ENCODE peak calls at places on chromosomes 1 and 21, in six cellular contexts. G is mucosa of descending colon; S is thoracic aorta; Y is CD8-positive, alpha-beta T cell; J is IMR-90; B is cardiac muscle cell. O is an unnamed sample.

GRCh38 chr1:180112979-180113650 is 41.6 kb upstream of the QSOX1 start:
- DNase-seq in G (peak; percentile 16), B (peak; percentile 77), Y (no peak), J (peak; percentile 72), S (no peak), O (no peak)

GRCh38 chr1:34165422-34165921 is 442 bp upstream of the CSMD2 start:
- DNase-seq in S (no peak), G (no peak), B (peak; percentile 1), J (no peak), Y (no peak), O (no peak)

GRCh38 chr1:111813440-111814304 is 58.0 kb downstream of the DDX20 start:
- DNase-seq in Y (no peak), J (no peak), S (no peak), G (no peak), B (peak; percentile 13), O (no peak)

GRCh38 chr1:155241069-155241679 is 14.1 kb downstream of the ENTREP3 start:
- DNase-seq in G (peak; percentile 90), Y (peak; percentile 64), J (peak; percentile 83), S (no peak), B (peak; percentile 84), O (peak; percentile 41)

GRCh38 chr1:35568975-35569395 is 4.1 kb upstream of the TFAP2E start:
- DNase-seq in S (no peak), J (peak; percentile 60), B (peak; percentile 81), G (peak; percentile 82), Y (peak; percentile 53), O (no peak)

GRCh38 chr1:198754670-198755069 is 115.8 kb downstream of the PTPRC start:
- DNase-seq in J (no peak), S (no peak), B (no peak), Y (no peak), G (no peak), O (no peak)

GRCh38 chr1:202130275-202130646 is 7.5 kb downstream of the GPR37L1 start:
- DNase-seq in J (no peak), B (no peak), S (no peak), G (no peak), Y (no peak), O (no peak)

GRCh38 chr1:204882479-204882878 is 11.8 kb downstream of the NFASC start:
- DNase-seq in Y (no peak), B (no peak), J (no peak), S (no peak), G (no peak), O (no peak)

GRCh38 chr1:22184454-22184853 is 41.6 kb upstream of the WNT4 start:
- DNase-seq in B (no peak), S (no peak), Y (no peak), J (no peak), G (no peak), O (no peak)

GRCh38 chr21:42665026-42665425 is 11.6 kb downstream of the PDE9A start:
- DNase-seq in J (no peak), S (no peak), G (peak; percentile 26), B (peak; percentile 31), Y (no peak), O (no peak)

GRCh38 chr21:45457161-45457831 is 52.3 kb downstream of the COL18A1 start:
- DNase-seq in J (no peak), Y (no peak), G (no peak), B (no peak), S (no peak), O (no peak)

GRCh38 chr1:77378723-77379533 is 97.1 kb downstream of the AK5 start:
- DNase-seq in B (peak; percentile 37), J (peak; percentile 74), Y (no peak), S (no peak), G (no peak), O (no peak)

GRCh38 chr1:67211589-67212563 is 45.6 kb downstream of the IL23R start:
- DNase-seq in J (peak; percentile 34), S (no peak), B (peak; percentile 46), G (peak; percentile 77), Y (peak; percentile 49), O (no peak)

GRCh38 chr1:186750250-186750649 is 70.0 kb upstream of the PTGS2 start:
- DNase-seq in Y (no peak), S (no peak), G (no peak), B (no peak), J (no peak), O (no peak)

GRCh38 chr21:29638761-29639327 is 301.0 kb downstream of the GRIK1 start:
- DNase-seq in Y (no peak), S (no peak), B (no peak), J (no peak), G (no peak), O (no peak)

GRCh38 chr1:34983700-34984355 is 1.3 kb downstream of the TMEM35B start:
- DNase-seq in G (peak; percentile 5), S (no peak), B (peak; percentile 29), Y (no peak), J (peak; percentile 17), O (no peak)

GRCh38 chr1:204826970-204827369 is 43.7 kb upstream of the NFASC start:
- DNase-seq in J (no peak), Y (no peak), S (no peak), G (peak; percentile 49), B (peak; percentile 9), O (no peak)

GRCh38 chr1:96843196-96843595 is 121.6 kb downstream of the PTBP2 start:
- DNase-seq in S (no peak), J (peak; percentile 57), Y (no peak), G (no peak), B (peak; percentile 75), O (no peak)

GRCh38 chr1:240193699-240194098 is 102.0 kb downstream of the FMN2 start:
- DNase-seq in B (peak; percentile 9), G (no peak), Y (no peak), S (no peak), J (no peak), O (no peak)

GRCh38 chr1:115796897-115797296 is 28.4 kb upstream of the CASQ2 start:
- DNase-seq in Y (no peak), G (no peak), S (no peak), B (no peak), J (no peak), O (no peak)

GRCh38 chr21:42593007-42593814 is 60.2 kb upstream of the PDE9A start:
- DNase-seq in Y (peak; percentile 66), B (peak; percentile 67), G (peak; percentile 87), S (no peak), J (peak; percentile 26), O (peak; percentile 58)

GRCh38 chr1:166908942-166909341 is 32.9 kb upstream of the TADA1 start:
- DNase-seq in G (no peak), B (no peak), S (no peak), Y (no peak), J (peak; percentile 4), O (no peak)

GRCh38 chr21:45026833-45027232 is 47.5 kb upstream of the ADARB1 start:
- DNase-seq in S (no peak), Y (no peak), B (no peak), G (no peak), J (no peak), O (no peak)

DNA sequence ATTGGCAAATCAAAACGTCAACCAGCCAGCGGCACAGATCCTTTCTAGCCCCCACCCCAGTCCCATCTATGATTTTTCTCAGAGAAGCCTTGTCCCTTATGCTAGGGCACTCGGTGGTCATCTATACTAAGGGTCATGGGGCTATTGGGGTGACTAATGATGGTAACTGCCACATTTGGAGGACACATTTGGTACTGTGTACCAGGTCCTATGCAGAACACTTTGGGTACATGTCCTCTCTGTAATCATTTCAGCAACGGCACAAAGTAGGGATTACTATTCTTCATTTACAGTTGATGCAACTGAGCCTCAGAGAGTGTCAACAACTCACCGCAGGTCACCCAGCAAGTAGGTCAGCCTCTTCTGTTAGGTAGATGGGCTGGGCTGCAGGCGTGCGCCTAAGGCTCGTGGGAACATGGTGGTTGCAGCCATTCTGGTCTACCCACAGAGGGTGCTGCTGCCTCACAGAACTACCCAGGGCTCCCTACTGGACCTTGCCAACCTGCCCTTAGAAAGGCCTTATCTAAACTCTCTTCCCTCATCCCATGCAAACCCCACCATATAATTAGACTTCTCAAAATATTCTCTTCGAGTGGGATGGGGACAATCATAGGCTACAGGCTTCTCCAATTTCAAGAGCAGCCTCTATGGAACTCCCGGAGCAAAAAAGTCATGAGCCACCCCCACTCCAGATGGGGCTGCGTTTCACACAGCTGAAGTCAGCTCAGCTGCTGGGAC is 5.7 kb upstream of the SDHB start:
- DNase-seq in J (peak; percentile 71), Y (no peak), S (no peak), B (peak; percentile 84), G (peak; percentile 80), O (peak; percentile 35)
- TF ChIP-seq CTCF in J (peak; percentile 91), Y (no peak), S (peak; percentile 26), B (peak; percentile 91), G (peak; percentile 50), O (peak; percentile 77)

GRCh38 chr1:4312024-4312423 is 342.4 kb upstream of the AJAP1 start:
- DNase-seq in B (no peak), Y (no peak), G (no peak), J (no peak), S (no peak), O (no peak)
- H3K9me3 ChIP-seq in B (peaks cover 3% of the 10 kb centered on the region), Y (no peaks in the 10 kb centered on the region), G (peaks cover 12% of the 10 kb centered on the region), J (peaks cover 35% of the 10 kb centered on the region), S (peaks cover 8% of the 10 kb centered on the region), O (peaks cover 21% of the 10 kb centered on the region)

GRCh38 chr1:64655861-64656260 is 89.0 kb upstream of the RAVER2 start:
- DNase-seq in Y (no peak), B (no peak), S (no peak), J (no peak), G (no peak), O (no peak)

GRCh38 chr1:64653466-64653865 is 91.4 kb upstream of the RAVER2 start:
- DNase-seq in J (no peak), S (no peak), G (no peak), Y (no peak), B (no peak), O (no peak)

GRCh38 chr1:64651841-64652240 is 93.0 kb upstream of the RAVER2 start:
- DNase-seq in B (peak; percentile 8), S (no peak), Y (no peak), J (no peak), G (no peak), O (no peak)

GRCh38 chr1:64650411-64650810 is 94.5 kb upstream of the RAVER2 start:
- DNase-seq in B (no peak), J (peak; percentile 55), S (no peak), G (no peak), Y (no peak), O (no peak)

DNA sequence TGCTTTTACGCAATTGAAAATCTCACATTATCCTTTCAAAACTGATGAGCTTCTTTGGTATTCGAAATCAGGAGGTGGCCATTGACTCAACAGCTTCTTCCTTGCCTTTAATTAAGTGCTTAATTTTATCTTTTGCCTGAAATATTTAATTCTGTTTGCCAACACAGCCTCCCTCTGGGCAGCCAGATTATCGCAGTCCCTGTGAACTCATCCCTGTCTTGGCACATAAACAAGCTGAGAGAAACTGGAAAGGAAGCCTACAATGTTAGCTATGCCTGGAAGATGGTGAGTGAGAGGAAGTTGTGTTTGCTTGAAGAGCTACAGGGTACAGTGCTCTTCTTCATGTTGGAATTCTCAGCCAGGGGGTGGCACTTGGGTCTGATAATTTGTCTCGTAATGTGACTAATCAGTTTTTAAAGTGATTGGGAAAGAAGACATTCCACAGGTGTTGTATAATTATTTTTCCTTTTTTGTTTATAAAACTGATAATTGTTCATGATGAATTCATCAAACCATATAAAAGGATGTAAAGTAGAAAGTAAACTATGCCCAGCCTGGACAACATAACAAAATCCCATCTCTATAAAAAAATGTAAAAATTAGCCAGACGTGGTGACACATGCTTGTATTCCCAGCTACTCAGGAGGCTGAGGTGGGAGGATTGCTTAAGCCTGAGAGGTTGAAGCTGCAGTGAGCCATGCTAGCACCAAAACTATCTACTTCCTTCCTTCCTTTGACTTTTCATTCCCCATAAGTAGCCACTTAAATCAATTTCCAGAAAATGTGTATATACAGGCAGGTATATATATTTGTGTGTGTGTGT is 90.1 kb upstream of the RAVER2 start:
- DNase-seq in G (no peak), J (peak; percentile 23), S (no peak), Y (no peak), B (peak; percentile 48), O (no peak)
- TF ChIP-seq CTCF in G (no peak), J (no peak), S (no peak), Y (no peak), B (peak; percentile 17), O (peak; percentile 35)

GRCh38 chr1:4272568-4272967 is 372.5 kb upstream of the C1orf174 start:
- DNase-seq in Y (no peak), S (no peak), B (no peak), J (no peak), G (no peak), O (no peak)
- H3K9me3 ChIP-seq in Y (no peaks in the 10 kb centered on the region), S (peaks cover 5% of the 10 kb centered on the region), B (no peaks in the 10 kb centered on the region), J (peaks cover 43% of the 10 kb centered on the region), G (peaks cover 4% of the 10 kb centered on the region), O (peaks cover 18% of the 10 kb centered on the region)

O was measured in left ventricle myocardium inferior.